ENCODE peak calls at places on chromosomes 11 and 22, in five cellular contexts. One of them, this sample, is unnamed.

GRCh38 chr11:130904380-130904779 is 11.9 kb downstream of the SNX19 start:
- DNase-seq in right cardiac atrium: no peak
- DNase-seq in right lobe of liver: no peak
- DNase-seq in prostate gland: no peak
- DNase-seq in HL-60: no peak
- DNase-seq in this sample: peak; percentile 54

GRCh38 chr22:42272431-42273004 is 2.1 kb upstream of the TCF20 start:
- DNase-seq in right cardiac atrium: no peak
- DNase-seq in right lobe of liver: no peak
- DNase-seq in prostate gland: no peak
- DNase-seq in HL-60: peak; percentile 54
- DNase-seq in this sample: peak; percentile 70

GRCh38 chr11:72144807-72145565 is 9.5 kb downstream of the FOLR3 start:
- DNase-seq in right cardiac atrium: no peak
- DNase-seq in right lobe of liver: no peak
- DNase-seq in prostate gland: no peak
- DNase-seq in HL-60: no peak
- DNase-seq in this sample: no peak

GRCh38 chr11:44577231-44577834 is 11.9 kb downstream of the CD82 start:
- DNase-seq in right cardiac atrium: peak; percentile 35
- DNase-seq in right lobe of liver: no peak
- DNase-seq in prostate gland: peak; percentile 71
- DNase-seq in HL-60: no peak
- DNase-seq in this sample: peak; percentile 63

GRCh38 chr11:66595245-66595904 is 2.4 kb downstream of the CCS start:
- DNase-seq in right cardiac atrium: peak; percentile 79
- DNase-seq in right lobe of liver: no peak
- DNase-seq in prostate gland: no peak
- DNase-seq in HL-60: peak; percentile 91
- DNase-seq in this sample: peak; percentile 95

GRCh38 chr22:22717723-22718122 is 73.3 kb downstream of the GGTLC2 start:
- DNase-seq in right cardiac atrium: no peak
- DNase-seq in right lobe of liver: no peak
- DNase-seq in prostate gland: no peak
- DNase-seq in HL-60: no peak
- DNase-seq in this sample: peak; percentile 35

GRCh38 chr11:134664447-134664846 is 252.4 kb upstream of the B3GAT1 start:
- DNase-seq in right cardiac atrium: no peak
- DNase-seq in right lobe of liver: no peak
- DNase-seq in prostate gland: no peak
- DNase-seq in HL-60: no peak
- DNase-seq in this sample: no peak

GRCh38 chr11:96413408-96413807 is 23.6 kb downstream of the JRKL start:
- DNase-seq in right cardiac atrium: no peak
- DNase-seq in right lobe of liver: no peak
- DNase-seq in prostate gland: no peak
- DNase-seq in HL-60: no peak
- DNase-seq in this sample: no peak

DNA sequence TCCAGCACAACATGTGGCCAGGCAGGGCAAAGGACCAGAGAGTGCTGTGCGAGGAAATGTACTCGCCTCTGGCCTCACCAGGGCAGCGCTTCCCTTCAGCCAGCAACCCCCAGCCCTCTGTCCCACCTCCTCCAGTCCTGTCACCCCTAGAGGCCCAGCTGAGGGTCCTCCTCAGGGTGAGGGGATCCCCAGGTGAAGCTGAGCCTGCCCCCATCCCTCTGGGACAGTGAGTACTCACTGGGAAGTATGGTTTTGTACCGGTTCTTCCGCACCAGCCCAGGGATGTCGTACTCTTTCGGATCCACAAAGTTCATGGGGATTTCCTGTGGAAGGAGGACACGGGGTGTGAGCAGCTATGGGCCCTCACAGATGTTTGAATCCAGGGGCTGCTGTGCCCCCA is 11.7 kb upstream of the IGSF22 start:
- DNase-seq in right cardiac atrium: no peak
- DNase-seq in right lobe of liver: no peak
- DNase-seq in prostate gland: no peak
- DNase-seq in HL-60: no peak
- DNase-seq in this sample: no peak
- H3K4me3 ChIP-seq in right cardiac atrium: no peak overlapping the region
- H3K4me3 ChIP-seq in right lobe of liver: no peak overlapping the region
- H3K4me3 ChIP-seq in prostate gland: no peak overlapping the region
- H3K4me3 ChIP-seq in HL-60: no peak overlapping the region
- H3K4me3 ChIP-seq in this sample: no peak overlapping the region

GRCh38 chr11:2750601-2751522 is 51.1 kb upstream of the KCNQ1OT1 start:
- DNase-seq in right cardiac atrium: peak; percentile 65
- DNase-seq in right lobe of liver: peak; percentile 21
- DNase-seq in prostate gland: peak; percentile 29
- DNase-seq in HL-60: no peak
- DNase-seq in this sample: peak; percentile 66
- H3K27me3 ChIP-seq in right cardiac atrium: no peaks in the 10 kb centered on the region
- H3K27me3 ChIP-seq in right lobe of liver: no peaks in the 10 kb centered on the region
- H3K27me3 ChIP-seq in prostate gland: no peaks in the 10 kb centered on the region
- H3K27me3 ChIP-seq in HL-60: no peaks in the 10 kb centered on the region
- H3K27me3 ChIP-seq in this sample: peaks cover 23% of the 10 kb centered on the region

GRCh38 chr11:120255519-120255866 is 15.6 kb downstream of the POU2F3 start:
- DNase-seq in right cardiac atrium: no peak
- DNase-seq in right lobe of liver: no peak
- DNase-seq in prostate gland: no peak
- DNase-seq in HL-60: no peak
- DNase-seq in this sample: no peak

GRCh38 chr11:120256178-120256577 is 16.2 kb downstream of the POU2F3 start:
- DNase-seq in right cardiac atrium: no peak
- DNase-seq in right lobe of liver: no peak
- DNase-seq in prostate gland: no peak
- DNase-seq in HL-60: no peak
- DNase-seq in this sample: no peak

GRCh38 chr11:120257346-120257745 is 17.4 kb downstream of the POU2F3 start:
- DNase-seq in right cardiac atrium: no peak
- DNase-seq in right lobe of liver: no peak
- DNase-seq in prostate gland: no peak
- DNase-seq in HL-60: no peak
- DNase-seq in this sample: no peak

GRCh38 chr11:120256779-120257178 is 16.8 kb downstream of the POU2F3 start:
- DNase-seq in right cardiac atrium: no peak
- DNase-seq in right lobe of liver: no peak
- DNase-seq in prostate gland: no peak
- DNase-seq in HL-60: no peak
- DNase-seq in this sample: no peak

GRCh38 chr11:120254788-120255518 is 15.0 kb downstream of the POU2F3 start:
- DNase-seq in right cardiac atrium: no peak
- DNase-seq in right lobe of liver: no peak
- DNase-seq in prostate gland: no peak
- DNase-seq in HL-60: no peak
- DNase-seq in this sample: peak; percentile 78
- H3K27ac ChIP-seq in right cardiac atrium: no peak overlapping the region
- H3K27ac ChIP-seq in right lobe of liver: no peak overlapping the region
- H3K27ac ChIP-seq in prostate gland: no peak overlapping the region
- H3K27ac ChIP-seq in HL-60: no peak overlapping the region
- H3K27ac ChIP-seq in this sample: no peak overlapping the region

GRCh38 chr22:29308148-29308790 is 1.8 kb downstream of the GAS2L1 start:
- DNase-seq in right cardiac atrium: peak; percentile 77
- DNase-seq in right lobe of liver: no peak
- DNase-seq in prostate gland: no peak
- DNase-seq in HL-60: no peak
- DNase-seq in this sample: peak; percentile 62
- H3K4me3 ChIP-seq in right cardiac atrium: peak overlapping the region; percentile 91
- H3K4me3 ChIP-seq in right lobe of liver: no peak overlapping the region
- H3K4me3 ChIP-seq in prostate gland: no peak overlapping the region
- H3K4me3 ChIP-seq in HL-60: no peak overlapping the region
- H3K4me3 ChIP-seq in this sample: peak overlapping the region; percentile 81

GRCh38 chr22:36344106-36344827 is 43.5 kb downstream of the MYH9 start:
- DNase-seq in right cardiac atrium: peak; percentile 63
- DNase-seq in right lobe of liver: no peak
- DNase-seq in prostate gland: no peak
- DNase-seq in HL-60: no peak
- DNase-seq in this sample: peak; percentile 59
- H3K27me3 ChIP-seq in right cardiac atrium: no peaks in the 10 kb centered on the region
- H3K27me3 ChIP-seq in right lobe of liver: no peaks in the 10 kb centered on the region
- H3K27me3 ChIP-seq in prostate gland: no peaks in the 10 kb centered on the region
- H3K27me3 ChIP-seq in HL-60: no peaks in the 10 kb centered on the region
- H3K27me3 ChIP-seq in this sample: no peaks in the 10 kb centered on the region

GRCh38 chr11:78229106-78229505 is 40.4 kb downstream of the USP35 start:
- DNase-seq in right cardiac atrium: no peak
- DNase-seq in right lobe of liver: no peak
- DNase-seq in prostate gland: no peak
- DNase-seq in HL-60: no peak
- DNase-seq in this sample: no peak

GRCh38 chr11:78231962-78232459 is 43.3 kb downstream of the USP35 start:
- DNase-seq in right cardiac atrium: no peak
- DNase-seq in right lobe of liver: no peak
- DNase-seq in prostate gland: no peak
- DNase-seq in HL-60: no peak
- DNase-seq in this sample: no peak

GRCh38 chr11:78228467-78228866 is 39.7 kb downstream of the USP35 start:
- DNase-seq in right cardiac atrium: no peak
- DNase-seq in right lobe of liver: no peak
- DNase-seq in prostate gland: no peak
- DNase-seq in HL-60: peak; percentile 71
- DNase-seq in this sample: no peak

GRCh38 chr11:78227906-78228305 is 39.2 kb downstream of the USP35 start:
- DNase-seq in right cardiac atrium: no peak
- DNase-seq in right lobe of liver: no peak
- DNase-seq in prostate gland: no peak
- DNase-seq in HL-60: no peak
- DNase-seq in this sample: no peak

GRCh38 chr11:78230161-78230877 is 41.6 kb downstream of the USP35 start:
- DNase-seq in right cardiac atrium: no peak
- DNase-seq in right lobe of liver: no peak
- DNase-seq in prostate gland: no peak
- DNase-seq in HL-60: no peak
- DNase-seq in this sample: no peak
- H3K27ac ChIP-seq in right cardiac atrium: no peak overlapping the region
- H3K27ac ChIP-seq in right lobe of liver: no peak overlapping the region
- H3K27ac ChIP-seq in prostate gland: no peak overlapping the region
- H3K27ac ChIP-seq in HL-60: no peak overlapping the region
- H3K27ac ChIP-seq in this sample: no peak overlapping the region

DNA sequence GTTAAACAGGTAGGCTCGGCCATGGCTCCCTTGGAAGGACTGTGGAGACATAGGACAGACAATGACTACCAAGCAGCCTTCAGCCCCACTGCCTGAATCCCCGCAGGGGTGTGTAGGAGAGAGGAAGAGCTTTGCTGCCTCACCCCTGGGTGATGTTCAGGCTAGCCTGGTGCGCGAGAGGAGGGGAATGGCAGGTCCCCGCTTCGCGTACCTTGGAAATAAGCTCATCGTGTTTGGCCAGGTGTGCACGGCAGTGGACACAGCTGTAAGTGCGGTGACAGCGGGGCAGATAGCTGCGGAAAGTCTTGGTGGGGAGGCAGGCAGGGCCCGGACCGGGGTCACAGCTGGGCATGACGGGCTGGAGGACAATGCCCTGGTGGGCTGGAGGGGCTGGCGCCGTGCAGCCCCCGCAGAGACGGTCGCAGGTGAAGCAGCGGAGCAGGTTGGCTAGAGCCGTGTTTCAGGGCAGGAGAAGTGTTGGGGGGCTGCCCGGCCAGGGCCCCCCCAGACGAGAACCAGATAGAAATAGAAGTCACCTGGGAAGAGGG is 2.9 kb downstream of the YPEL4 start:
- DNase-seq in right cardiac atrium: no peak
- DNase-seq in right lobe of liver: no peak
- DNase-seq in prostate gland: no peak
- DNase-seq in HL-60: no peak
- DNase-seq in this sample: peak; percentile 11
- H3K4me3 ChIP-seq in right cardiac atrium: no peak overlapping the region
- H3K4me3 ChIP-seq in right lobe of liver: no peak overlapping the region
- H3K4me3 ChIP-seq in prostate gland: no peak overlapping the region
- H3K4me3 ChIP-seq in HL-60: no peak overlapping the region
- H3K4me3 ChIP-seq in this sample: no peak overlapping the region

GRCh38 chr11:13009921-13010736 is 1.0 kb downstream of the RASSF10 start:
- DNase-seq in right cardiac atrium: peak; percentile 62
- DNase-seq in right lobe of liver: peak; percentile 71
- DNase-seq in prostate gland: no peak
- DNase-seq in HL-60: no peak
- DNase-seq in this sample: peak; percentile 86
- H3K27me3 ChIP-seq in right cardiac atrium: no peaks in the 10 kb centered on the region
- H3K27me3 ChIP-seq in right lobe of liver: peaks cover 18% of the 10 kb centered on the region
- H3K27me3 ChIP-seq in prostate gland: peaks cover 13% of the 10 kb centered on the region
- H3K27me3 ChIP-seq in HL-60: peaks cover 55% of the 10 kb centered on the region
- H3K27me3 ChIP-seq in this sample: peaks cover 99% of the 10 kb centered on the region

GRCh38 chr11:65583589-65583988 is 7.7 kb downstream of the EHBP1L1 start:
- DNase-seq in right cardiac atrium: peak; percentile 53
- DNase-seq in right lobe of liver: no peak
- DNase-seq in prostate gland: no peak
- DNase-seq in HL-60: no peak
- DNase-seq in this sample: no peak

GRCh38 chr11:65584102-65584501 is 8.2 kb downstream of the EHBP1L1 start:
- DNase-seq in right cardiac atrium: peak; percentile 49
- DNase-seq in right lobe of liver: no peak
- DNase-seq in prostate gland: no peak
- DNase-seq in HL-60: no peak
- DNase-seq in this sample: peak; percentile 88

GRCh38 chr11:65580031-65580692 is 4.3 kb downstream of the EHBP1L1 start:
- DNase-seq in right cardiac atrium: peak; percentile 45
- DNase-seq in right lobe of liver: no peak
- DNase-seq in prostate gland: no peak
- DNase-seq in HL-60: no peak
- DNase-seq in this sample: peak; percentile 89

GRCh38 chr11:65580756-65581155 is 4.9 kb downstream of the EHBP1L1 start:
- DNase-seq in right cardiac atrium: peak; percentile 51
- DNase-seq in right lobe of liver: no peak
- DNase-seq in prostate gland: no peak
- DNase-seq in HL-60: no peak
- DNase-seq in this sample: no peak

DNA sequence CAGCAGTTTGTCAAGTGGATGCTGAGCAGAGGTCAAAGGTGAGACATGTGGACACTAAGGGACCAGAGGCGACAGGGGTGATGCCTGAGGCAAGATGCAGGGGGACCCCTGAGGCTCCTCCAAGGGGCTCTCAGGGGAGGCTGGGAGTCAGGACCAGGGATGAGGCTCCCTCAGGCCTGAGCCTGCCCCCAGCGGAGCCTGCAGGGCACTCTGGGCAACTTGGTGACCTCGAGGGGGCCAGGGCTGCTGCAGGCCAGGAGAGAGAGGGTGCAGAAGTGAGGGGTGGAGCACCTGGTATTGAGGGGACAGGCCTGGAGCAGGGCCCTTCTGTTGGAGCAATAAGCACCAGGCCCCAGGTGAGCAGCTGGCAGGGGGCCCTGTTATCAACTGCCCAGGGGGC is 6.1 kb downstream of the EHBP1L1 start:
- DNase-seq in right cardiac atrium: peak; percentile 47
- DNase-seq in right lobe of liver: no peak
- DNase-seq in prostate gland: no peak
- DNase-seq in HL-60: no peak
- DNase-seq in this sample: no peak
- H3K27ac ChIP-seq in right cardiac atrium: no peak overlapping the region
- H3K27ac ChIP-seq in right lobe of liver: no peak overlapping the region
- H3K27ac ChIP-seq in prostate gland: no peak overlapping the region
- H3K27ac ChIP-seq in HL-60: no peak overlapping the region
- H3K27ac ChIP-seq in this sample: no peak overlapping the region